ENCODE peak calls at places on chromosomes 12 and 14, in five cellular contexts. C is upper lobe of right lung; P is CD8-positive, alpha-beta T cell; B is COR-L47; M is cardiac fibroblast. D is an unnamed sample.

GRCh38 chr14:76112889-76113611 is 38.7 kb upstream of the GPATCH2L start:
- DNase-seq in C (no peak), P (no peak), B (no peak), M (no peak), D (no peak)

GRCh38 chr12:67909091-67909531 is 80.1 kb upstream of the IFNG-AS1 start:
- DNase-seq in C (no peak), P (no peak), B (no peak), M (peak; percentile 61), D (no peak)

GRCh38 chr14:39268393-39268792 is 34.7 kb downstream of the MIA2 start:
- DNase-seq in C (no peak), P (no peak), B (no peak), M (peak; percentile 17), D (peak; percentile 41)

GRCh38 chr12:20434993-20435392 is 66.7 kb downstream of the PDE3A start:
- DNase-seq in C (no peak), P (no peak), B (no peak), M (peak; percentile 83), D (no peak)

GRCh38 chr14:58414845-58415244 is 12.5 kb downstream of the TIMM9 start:
- DNase-seq in C (no peak), P (no peak), B (no peak), M (no peak), D (no peak)

GRCh38 chr14:38199768-38200167 is 7.9 kb upstream of the SSTR1 start:
- DNase-seq in C (no peak), P (no peak), B (no peak), M (peak; percentile 76), D (no peak)

GRCh38 chr12:50032516-50033316 is 7.4 kb upstream of the RACGAP1 start:
- DNase-seq in C (peak; percentile 71), P (no peak), B (no peak), M (no peak), D (no peak)

GRCh38 chr14:68961781-68962584 is 17.1 kb downstream of the ACTN1 start:
- DNase-seq in C (no peak), P (no peak), B (peak; percentile 35), M (peak; percentile 64), D (peak; percentile 66)

GRCh38 chr12:84502180-84502857 is 410.3 kb downstream of the SLC6A15 start:
- DNase-seq in C (no peak), P (no peak), B (no peak), M (peak; percentile 16), D (no peak)

GRCh38 chr12:122909442-122910288 is 13.7 kb upstream of the VPS37B start:
- DNase-seq in C (peak; percentile 54), P (no peak), B (peak; percentile 84), M (no peak), D (no peak)

GRCh38 chr12:114729731-114730130 is 45.8 kb upstream of the TBX3 start:
- DNase-seq in C (no peak), P (no peak), B (no peak), M (peak; percentile 77), D (no peak)

GRCh38 chr12:89334770-89335169 is 17.5 kb downstream of the DUSP6 start:
- DNase-seq in C (no peak), P (no peak), B (no peak), M (peak; percentile 59), D (no peak)

GRCh38 chr12:73589220-73589619 is 948.4 kb upstream of the ATXN7L3B start:
- DNase-seq in C (no peak), P (no peak), B (no peak), M (no peak), D (no peak)

GRCh38 chr12:31471823-31472222 is 119.1 kb downstream of the DENND5B start:
- DNase-seq in C (no peak), P (no peak), B (no peak), M (no peak), D (no peak)

GRCh38 chr12:126051611-126052107 is 986.4 kb downstream of the AACS start:
- DNase-seq in C (no peak), P (no peak), B (no peak), M (peak; percentile 88), D (no peak)